ENCODE peak calls at places on chromosomes 12 and 14, in seven cellular contexts. F is tibial artery; T is AG04450; Q is NCI-H526; D is GM20000; A is GDM1; X is CD8-positive, alpha-beta T cell. K is an unnamed sample.

GRCh38 chr12:21637985-21638891 is 19.4 kb downstream of the LDHB start:
- DNase-seq in X (no peak), T (no peak), D (no peak), A (no peak), Q (no peak), F (no peak), K (no peak)

GRCh38 chr12:57223191-57224165 is 6.0 kb upstream of the SHMT2 start:
- DNase-seq in X (peak), D (no peak), Q (no peak), F (no peak), A (no peak), T (no peak), K (no peak)

GRCh38 chr14:51922624-51923023 is 62.2 kb downstream of the GNG2 start:
- DNase-seq in Q (no peak), T (no peak), D (no peak), X (no peak), A (no peak), F (no peak), K (no peak)

GRCh38 chr14:92726135-92726932 is 22.1 kb downstream of the LGMN start:
- DNase-seq in Q (no peak), X (peak), F (peak), T (peak), D (no peak), A (no peak), K (peak)

GRCh38 chr14:40122978-40123648 is 690.9 kb upstream of the FBXO33 start:
- DNase-seq in X (no peak), A (no peak), F (no peak), D (no peak), T (no peak), Q (no peak), K (no peak)

GRCh38 chr12:17588968-17589367 is 501.0 kb downstream of the RERGL start:
- DNase-seq in X (no peak), F (no peak), T (no peak), Q (peak), A (no peak), D (no peak), K (no peak)

GRCh38 chr12:107759410-107759809 is 1.5 kb downstream of the PRDM4 start:
- DNase-seq in X (peak), A (no peak), T (peak), D (no peak), Q (peak), F (no peak), K (peak)

GRCh38 chr14:74647834-74648361 is 35.9 kb upstream of the LTBP2 start:
- DNase-seq in Q (no peak), F (peak), A (no peak), T (no peak), D (no peak), X (no peak), K (no peak)

GRCh38 chr14:50906326-50906725 is 34.5 kb downstream of the ABHD12B start:
- DNase-seq in D (no peak), Q (peak), A (no peak), T (no peak), F (no peak), X (no peak), K (no peak)

GRCh38 chr12:97643961-97644360 is 181.4 kb downstream of the RMST start:
- DNase-seq in F (no peak), A (no peak), T (no peak), X (no peak), Q (peak), D (no peak), K (no peak)

GRCh38 chr14:92362781-92363235 is 39.8 kb downstream of the SLC24A4 start:
- DNase-seq in X (no peak), A (no peak), T (no peak), Q (peak), F (no peak), D (no peak), K (no peak)

GRCh38 chr14:100165376-100165775 is 5.9 kb upstream of the DEGS2 start:
- DNase-seq in A (no peak), T (no peak), Q (peak), F (no peak), X (no peak), D (no peak), K (no peak)

K was measured in AG09319.